ENCODE peak calls at places on chromosomes 12 and 14, in four cellular contexts. R is OCI-LY7, S is retina, B is left lobe of liver. L is an unnamed sample.

GRCh38 chr12:24902521-24903304 is 46.2 kb downstream of the BCAT1 start:
- DNase-seq in R (no peak), S (peak; percentile 87), B (no peak), L (no peak)

GRCh38 chr14:26872510-26872909 is 274.7 kb upstream of the NOVA1 start:
- DNase-seq in R (no peak), S (peak; percentile 47), B (no peak), L (no peak)

GRCh38 chr12:57611116-57611809 is at the start of gene ARHGEF25:
- DNase-seq in R (no peak), S (peak; percentile 83), B (peak; percentile 54), L (peak; percentile 86)

GRCh38 chr12:25130741-25131188 is 64.2 kb downstream of the DNAI7 start:
- DNase-seq in R (peak; percentile 80), S (no peak), B (no peak), L (no peak)

GRCh38 chr12:105983622-105984325 is 155.0 kb downstream of the NUAK1 start:
- DNase-seq in R (no peak), S (no peak), B (no peak), L (no peak)

GRCh38 chr12:49369723-49370145 is 2.5 kb downstream of the SPATS2 start:
- DNase-seq in R (peak; percentile 59), S (no peak), B (no peak), L (no peak)

GRCh38 chr14:93219103-93219726 is 12.2 kb downstream of the UBR7 start:
- DNase-seq in R (peak; percentile 77), S (no peak), B (no peak), L (no peak)

GRCh38 chr14:66476964-66477363 is 9.2 kb upstream of the CCDC196 start:
- DNase-seq in R (no peak), S (no peak), B (no peak), L (no peak)

GRCh38 chr12:111438501-111438900 is 32.8 kb downstream of the SH2B3 start:
- DNase-seq in R (peak; percentile 36), S (no peak), B (no peak), L (no peak)

GRCh38 chr12:2582631-2583616 is 211.8 kb upstream of the FKBP4 start:
- DNase-seq in R (peak; percentile 48), S (peak; percentile 88), B (peak; percentile 71), L (peak; percentile 70)

GRCh38 chr12:85253823-85254222 is 26.2 kb upstream of the ALX1 start:
- DNase-seq in R (no peak), S (no peak), B (no peak), L (no peak)

GRCh38 chr14:99727096-99727870 is 43.2 kb downstream of the CYP46A1 start:
- DNase-seq in R (no peak), S (no peak), B (peak; percentile 40), L (no peak)

GRCh38 chr14:23725980-23726746 is 90.0 kb downstream of the DHRS2 start:
- DNase-seq in R (no peak), S (no peak), B (no peak), L (no peak)

GRCh38 chr12:6916426-6917200 is 2.2 kb downstream of the ENO2 start:
- DNase-seq in R (no peak), S (no peak), B (no peak), L (no peak)

GRCh38 chr12:6039894-6040601 is 84.4 kb downstream of the VWF start:
- DNase-seq in R (peak; percentile 72), S (peak; percentile 82), B (no peak), L (peak; percentile 59)

GRCh38 chr12:110531741-110532333 is 29.7 kb downstream of the RAD9B start:
- DNase-seq in R (no peak), S (no peak), B (no peak), L (no peak)

GRCh38 chr12:76698316-76698715 is 65.6 kb upstream of the ZDHHC17 start:
- DNase-seq in R (no peak), S (no peak), B (no peak), L (no peak)

GRCh38 chr12:94245984-94246383 is 97.6 kb downstream of the PLXNC1 start:
- DNase-seq in R (no peak), S (no peak), B (no peak), L (no peak)

GRCh38 chr12:103301642-103302620 is 193.8 kb downstream of the C12orf42 start:
- DNase-seq in R (no peak), S (peak; percentile 90), B (no peak), L (no peak)

GRCh38 chr14:96121660-96122395 is 82.7 kb downstream of the C14orf132 start:
- DNase-seq in R (no peak), S (no peak), B (no peak), L (peak; percentile 8)

GRCh38 chr12:12965836-12966235 is 13.9 kb upstream of the GPRC5D start:
- DNase-seq in R (no peak), S (no peak), B (no peak), L (no peak)

GRCh38 chr12:5577239-5577638 is 145.3 kb downstream of the NTF3 start:
- DNase-seq in R (no peak), S (no peak), B (no peak), L (no peak)

GRCh38 chr12:50070314-50071060 is 13.1 kb downstream of the ASIC1 start:
- DNase-seq in R (peak; percentile 79), S (peak; percentile 81), B (peak; percentile 76), L (peak; percentile 87)

GRCh38 chr14:80664576-80664975 is 277.0 kb downstream of the CEP128 start:
- DNase-seq in R (no peak), S (no peak), B (no peak), L (no peak)

GRCh38 chr12:48910196-48910595 is 15.1 kb downstream of the FKBP11 start:
- DNase-seq in R (no peak), S (no peak), B (no peak), L (no peak)

GRCh38 chr12:124491310-124491709 is 76.1 kb downstream of the NCOR2 start:
- DNase-seq in R (no peak), S (no peak), B (no peak), L (no peak)

GRCh38 chr12:14756331-14757143 is 46.7 kb downstream of the WBP11 start:
- DNase-seq in R (no peak), S (peak; percentile 16), B (no peak), L (no peak)

GRCh38 chr14:105484069-105484996 is 2.4 kb upstream of the CRIP1 start:
- DNase-seq in R (no peak), S (no peak), B (no peak), L (peak; percentile 62)

GRCh38 chr12:81141220-81141619 is 63.3 kb downstream of the ACSS3 start:
- DNase-seq in R (no peak), S (no peak), B (no peak), L (no peak)

GRCh38 chr12:50187084-50187900 is 20.1 kb upstream of the CERS5 start:
- DNase-seq in R (no peak), S (no peak), B (no peak), L (no peak)

GRCh38 chr14:77014004-77014604 is 14.4 kb downstream of the IRF2BPL start:
- DNase-seq in R (no peak), S (peak; percentile 61), B (peak; percentile 73), L (no peak)

GRCh38 chr12:6866163-6866919 is 990 bp upstream of the TPI1 start:
- DNase-seq in R (no peak), S (no peak), B (no peak), L (no peak)

GRCh38 chr12:110936367-110937103 is 16.2 kb upstream of the MYL2 start:
- DNase-seq in R (no peak), S (no peak), B (no peak), L (no peak)

GRCh38 chr12:12197128-12197527 is 69.7 kb downstream of the LRP6 start:
- DNase-seq in R (no peak), S (no peak), B (no peak), L (no peak)

GRCh38 chr14:30888480-30889243 is 14.3 kb downstream of the COCH start:
- DNase-seq in R (no peak), S (no peak), B (no peak), L (no peak)

GRCh38 chr14:59343585-59343984 is 121.6 kb downstream of the GPR135 start:
- DNase-seq in R (no peak), S (peak; percentile 39), B (no peak), L (no peak)

GRCh38 chr14:46399049-46399448 is 252.5 kb downstream of the RPL10L start:
- DNase-seq in R (no peak), S (no peak), B (no peak), L (no peak)

GRCh38 chr12:34219046-34219770 is 196.9 kb downstream of the ALG10 start:
- DNase-seq in R (no peak), S (no peak), B (no peak), L (no peak)

GRCh38 chr12:109739747-109740693 is 26.4 kb downstream of the FAM222A start:
- DNase-seq in R (peak; percentile 24), S (no peak), B (peak; percentile 33), L (no peak)